ENCODE peak calls at places on chromosomes 4 and X, in ten cellular contexts. V is GM23338; K is lower lobe of right lung; J is gastrocnemius medialis; Z is CD8-positive, alpha-beta memory T cell; D is endodermal cell; G is SK-N-SH; C is mesenchymal stem cell; O is CD8-positive, alpha-beta T cell; F is MM.1S. T is an unnamed sample.

GRCh38 chrX:67543818-67544217 is at the start of gene AR:
- DNase-seq in V (peak; percentile 76), K (peak; percentile 66), J (peak; percentile 57), Z (no peak), D (peak; percentile 86), G (peak; percentile 5), C (peak; percentile 79), O (no peak), F (no peak), T (peak; percentile 72)

GRCh38 chr4:336099-336892 is 1.3 kb upstream of the ZNF141 start:
- DNase-seq in V (peak; percentile 46), K (peak; percentile 52), J (no peak), Z (no peak), D (peak; percentile 71), G (peak; percentile 78), C (peak; percentile 17), O (no peak), F (no peak), T (peak; percentile 59)

GRCh38 chr4:10346023-10346422 is 111.2 kb downstream of the ZNF518B start:
- DNase-seq in V (no peak), K (no peak), J (no peak), Z (no peak), D (no peak), G (no peak), C (no peak), O (no peak), F (no peak), T (no peak)

GRCh38 chr4:39970559-39971270 is 7.0 kb downstream of the PDS5A start:
- DNase-seq in V (peak; percentile 55), K (peak; percentile 54), J (no peak), Z (no peak), D (peak; percentile 78), G (no peak), C (no peak), O (no peak), F (no peak), T (no peak)

GRCh38 chrX:100410083-100410590 is at the start of gene PCDH19:
- DNase-seq in V (peak; percentile 70), K (peak; percentile 52), J (no peak), Z (no peak), D (peak; percentile 92), G (peak; percentile 86), C (peak; percentile 43), O (no peak), F (peak; percentile 74), T (peak; percentile 45)

GRCh38 chr4:173910911-173911310 is 372.6 kb downstream of the FBXO8 start:
- DNase-seq in V (no peak), K (peak; percentile 42), J (no peak), Z (no peak), D (no peak), G (no peak), C (no peak), O (no peak), F (no peak), T (no peak)

GRCh38 chr4:40349561-40350198 is 14.5 kb downstream of the CHRNA9 start:
- DNase-seq in V (no peak), K (no peak), J (no peak), Z (no peak), D (no peak), G (no peak), C (no peak), O (no peak), F (no peak), T (no peak)

GRCh38 chrX:46849933-46850332 is 13.1 kb downstream of the RP2 start:
- DNase-seq in V (no peak), K (no peak), J (no peak), Z (no peak), D (no peak), G (no peak), C (peak; percentile 50), O (no peak), F (no peak), T (no peak)

GRCh38 chrX:24014388-24015018 is 12.5 kb downstream of the KLHL15 start:
- DNase-seq in V (no peak), K (no peak), J (no peak), Z (no peak), D (no peak), G (no peak), C (peak; percentile 12), O (no peak), F (no peak), T (no peak)

GRCh38 chr4:100462206-100462605 is 55.6 kb downstream of the EMCN start:
- DNase-seq in V (no peak), K (no peak), J (no peak), Z (no peak), D (no peak), G (no peak), C (peak; percentile 69), O (no peak), F (no peak), T (no peak)

GRCh38 chr4:78179188-78179587 is 122.1 kb downstream of the FRAS1 start:
- DNase-seq in V (no peak), K (no peak), J (no peak), Z (no peak), D (no peak), G (no peak), C (no peak), O (no peak), F (no peak), T (no peak)

GRCh38 chr4:85018983-85019382 is 52.5 kb upstream of the WDFY3 start:
- DNase-seq in V (no peak), K (no peak), J (no peak), Z (no peak), D (no peak), G (no peak), C (no peak), O (no peak), F (no peak), T (no peak)

GRCh38 chrX:56745019-56745418 is 16.0 kb downstream of the NBDY start:
- DNase-seq in V (no peak), K (no peak), J (no peak), Z (no peak), D (no peak), G (no peak), C (peak; percentile 66), O (no peak), F (no peak), T (no peak)

GRCh38 chrX:24760601-24761000 is 66.9 kb downstream of the POLA1 start:
- DNase-seq in V (no peak), K (no peak), J (no peak), Z (no peak), D (no peak), G (no peak), C (peak; percentile 1), O (no peak), F (no peak), T (no peak)

GRCh38 chr4:42048394-42048793 is 58.1 kb downstream of the SLC30A9 start:
- DNase-seq in V (no peak), K (no peak), J (no peak), Z (no peak), D (no peak), G (no peak), C (peak; percentile 55), O (no peak), F (no peak), T (no peak)

GRCh38 chrX:139020793-139021192 is 309.3 kb upstream of the FGF13 start:
- DNase-seq in V (no peak), K (no peak), J (no peak), Z (no peak), D (no peak), G (no peak), C (no peak), O (no peak), F (no peak), T (no peak)

GRCh38 chrX:139015627-139016026 is 304.1 kb upstream of the FGF13 start:
- DNase-seq in V (no peak), K (no peak), J (no peak), Z (no peak), D (no peak), G (no peak), C (no peak), O (no peak), F (no peak), T (no peak)
- H3K36me3 ChIP-seq in V (no peaks in the 10 kb centered on the region), K (no peaks in the 10 kb centered on the region), J (no peaks in the 10 kb centered on the region), Z (no peaks in the 10 kb centered on the region), D (no peaks in the 10 kb centered on the region), G (no peaks in the 10 kb centered on the region), C (no peaks in the 10 kb centered on the region), O (no peaks in the 10 kb centered on the region), F (no peaks in the 10 kb centered on the region), T (no peaks in the 10 kb centered on the region)

DNA sequence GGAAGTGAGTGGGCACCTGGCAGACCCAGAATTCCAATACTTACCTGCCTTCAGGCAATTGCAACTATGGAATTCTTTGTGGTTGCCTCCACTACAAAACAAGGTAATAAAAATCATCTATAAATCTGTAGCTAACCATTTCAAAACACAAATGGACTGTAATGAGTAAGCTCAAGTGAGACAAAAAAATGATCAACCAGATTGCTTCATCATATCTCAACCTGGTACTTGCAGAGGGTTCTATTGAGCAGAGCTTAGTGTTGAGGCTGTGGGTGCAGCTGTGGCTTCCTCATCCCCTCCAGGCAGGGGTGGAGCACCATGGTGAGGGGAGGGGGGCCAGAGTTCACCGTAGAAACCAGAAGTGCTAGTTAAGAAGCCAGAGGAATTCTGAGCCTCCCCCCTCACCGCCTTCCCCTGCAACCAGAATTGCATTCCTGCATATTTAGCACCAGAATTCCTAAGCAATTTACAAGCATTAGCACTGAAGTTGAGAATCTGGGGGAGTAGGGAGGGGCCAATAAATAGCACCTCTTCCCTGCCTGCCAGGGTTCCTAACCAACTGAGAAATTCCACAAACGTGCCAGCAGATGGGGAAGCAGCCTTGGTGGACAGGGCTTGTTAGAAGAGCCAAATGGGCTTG is 11.5 kb downstream of the CTAG1A start:
- DNase-seq in V (peak; percentile 89), K (no peak), J (no peak), Z (no peak), D (peak; percentile 86), G (no peak), C (peak; percentile 31), O (no peak), F (no peak), T (no peak)
- H3K27ac ChIP-seq in V (peak overlapping the region; percentile 89), K (no peak overlapping the region), J (no peak overlapping the region), Z (no peak overlapping the region), D (no peak overlapping the region), G (no peak overlapping the region), C (peak overlapping the region; percentile 83), O (no peak overlapping the region), F (no peak overlapping the region), T (no peak overlapping the region)

DNA sequence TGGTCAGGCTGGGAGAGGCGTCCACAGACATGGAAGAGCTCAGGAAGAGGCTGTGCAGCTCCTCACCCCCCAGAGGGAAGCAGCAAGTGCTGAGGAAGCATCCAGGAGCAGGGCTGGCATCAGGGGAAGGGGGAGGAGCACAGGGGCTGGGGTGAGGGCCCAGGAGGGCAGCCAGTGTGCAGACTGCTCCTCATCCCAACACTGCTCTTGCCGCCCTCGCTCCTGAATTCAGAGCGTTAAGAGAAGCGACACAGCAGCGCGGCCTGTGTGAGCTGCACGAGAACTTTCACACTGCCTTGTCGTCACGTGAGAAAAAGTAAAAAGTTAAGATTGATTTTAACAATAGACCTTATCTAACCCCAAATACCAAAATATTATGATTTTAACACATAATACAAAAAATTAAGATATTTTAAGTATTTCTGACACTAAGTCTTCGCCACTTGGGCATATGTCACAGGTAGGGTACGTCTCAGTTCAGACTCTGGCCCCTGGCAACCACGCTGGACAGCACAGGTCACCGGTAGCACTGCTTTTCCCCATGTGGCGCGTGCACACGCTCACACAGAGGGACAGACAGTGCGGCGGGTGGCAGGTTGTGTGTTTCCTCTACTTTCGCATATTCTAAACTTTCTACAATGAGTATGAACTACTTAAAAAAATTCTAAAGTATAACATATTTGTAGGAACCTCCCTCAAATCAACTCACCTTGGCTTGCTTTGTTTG is 19.7 kb downstream of the NOP14 start:
- DNase-seq in V (no peak), K (no peak), J (peak; percentile 7), Z (no peak), D (peak; percentile 33), G (no peak), C (no peak), O (no peak), F (no peak), T (no peak)
- H3K36me3 ChIP-seq in V (peaks cover 53% of the 10 kb centered on the region), K (peaks cover 98% of the 10 kb centered on the region), J (peaks cover 97% of the 10 kb centered on the region), Z (peaks cover 68% of the 10 kb centered on the region), D (peaks cover 92% of the 10 kb centered on the region), G (peaks cover 85% of the 10 kb centered on the region), C (peaks cover 94% of the 10 kb centered on the region), O (peaks cover 79% of the 10 kb centered on the region), F (peaks cover 11% of the 10 kb centered on the region), T (peaks cover 96% of the 10 kb centered on the region)

GRCh38 chr4:180521181-180521580 is 1722.0 kb upstream of the TENM3 start:
- DNase-seq in V (no peak), K (no peak), J (no peak), Z (no peak), D (no peak), G (no peak), C (no peak), O (no peak), F (no peak), T (no peak)
- H3K27ac ChIP-seq in V (no peak overlapping the region), K (no peak overlapping the region), J (no peak overlapping the region), Z (no peak overlapping the region), D (no peak overlapping the region), G (no peak overlapping the region), C (no peak overlapping the region), O (no peak overlapping the region), F (no peak overlapping the region), T (no peak overlapping the region)